ENCODE peak calls at places on chromosomes 4 and X, in five cellular contexts. G is kidney epithelial cell, I is pancreas, W is left lung, P is cardiac fibroblast. X is an unnamed sample.

GRCh38 chr4:6891436-6892170 is 18.0 kb upstream of the TBC1D14 start:
- DNase-seq in P (peak; percentile 45), I (no peak), G (no peak), W (peak; percentile 31), X (no peak)

GRCh38 chrX:104351173-104351769 is 96.5 kb upstream of the ESX1 start:
- DNase-seq in G (peak; percentile 65), I (no peak), P (peak; percentile 90), W (no peak), X (peak; percentile 90)

GRCh38 chr4:7903686-7904085 is 36.0 kb downstream of the AFAP1 start:
- DNase-seq in W (no peak), P (peak; percentile 38), I (no peak), G (no peak), X (no peak)

GRCh38 chr4:41360911-41361830 is 104.4 kb downstream of the UCHL1 start:
- DNase-seq in G (no peak), W (peak; percentile 59), P (peak; percentile 21), I (peak; percentile 43), X (peak; percentile 32)

GRCh38 chr4:20017035-20017434 is 234.7 kb upstream of the SLIT2 start:
- DNase-seq in I (no peak), G (no peak), W (no peak), P (peak; percentile 74), X (no peak)

GRCh38 chr4:40586729-40587128 is 42.9 kb downstream of the RBM47 start:
- DNase-seq in G (no peak), I (no peak), P (no peak), W (peak; percentile 64), X (no peak)

GRCh38 chr4:41124916-41125548 is 89.3 kb downstream of the APBB2 start:
- DNase-seq in G (no peak), I (no peak), P (no peak), W (no peak), X (peak; percentile 75)

GRCh38 chrX:112527903-112528302 is 151.8 kb downstream of the LHFPL1 start:
- DNase-seq in G (no peak), P (no peak), W (no peak), I (no peak), X (no peak)

GRCh38 chrX:64152857-64153256 is 52.7 kb downstream of the AMER1 start:
- DNase-seq in P (no peak), W (no peak), G (no peak), I (no peak), X (peak; percentile 2)

GRCh38 chrX:41084360-41085104 is 713 bp upstream of the USP9X start:
- DNase-seq in I (peak; percentile 99), W (peak; percentile 96), G (peak; percentile 69), P (peak; percentile 95), X (peak; percentile 93)

GRCh38 chr4:102675142-102675541 is 85.6 kb downstream of the MANBA start:
- DNase-seq in G (no peak), I (no peak), W (no peak), P (peak; percentile 38), X (no peak)

GRCh38 chr4:38980903-38981676 is 51.1 kb downstream of the TMEM156 start:
- DNase-seq in W (no peak), P (peak; percentile 92), I (no peak), G (peak; percentile 56), X (peak; percentile 30)

GRCh38 chr4:186740822-186741221 is 17.2 kb upstream of the FAT1 start:
- DNase-seq in P (peak; percentile 78), W (no peak), I (no peak), G (no peak), X (no peak)

GRCh38 chr4:25346913-25347312 is 30.1 kb upstream of the ANAPC4 start:
- DNase-seq in G (no peak), I (no peak), W (no peak), P (no peak), X (no peak)

GRCh38 chrX:50747471-50747900 is 66.5 kb downstream of the SHROOM4 start:
- DNase-seq in G (no peak), P (peak; percentile 38), I (peak; percentile 11), W (no peak), X (peak; percentile 37)

GRCh38 chrX:79570524-79571240 is 203.5 kb upstream of the ITM2A start:
- DNase-seq in G (no peak), P (no peak), W (no peak), I (no peak), X (no peak)

GRCh38 chrX:44093431-44093830 is 120.2 kb upstream of the NDP start:
- DNase-seq in P (no peak), W (no peak), G (no peak), I (no peak), X (no peak)

GRCh38 chrX:131827935-131828334 is 195.2 kb upstream of the STK26 start:
- DNase-seq in P (peak; percentile 43), W (no peak), G (no peak), I (no peak), X (peak; percentile 39)

GRCh38 chrX:17294561-17294960 is 80.4 kb upstream of the NHS start:
- DNase-seq in W (no peak), I (no peak), P (no peak), G (no peak), X (no peak)

GRCh38 chr4:164512124-164512523 is 241.8 kb upstream of the SMIM31 start:
- DNase-seq in I (no peak), G (no peak), P (no peak), W (no peak), X (no peak)

GRCh38 chr4:110196206-110196870 is 2.1 kb downstream of the ELOVL6 start:
- DNase-seq in G (no peak), P (peak; percentile 41), I (peak; percentile 52), W (peak; percentile 73), X (peak; percentile 47)

GRCh38 chrX:107355533-107355932 is 93.9 kb upstream of the FRMPD3 start:
- DNase-seq in P (no peak), W (no peak), I (no peak), G (no peak), X (no peak)

GRCh38 chrX:66200855-66201795 is 37.1 kb downstream of the HEPH start:
- DNase-seq in G (no peak), W (no peak), P (peak; percentile 47), I (no peak), X (peak; percentile 14)

GRCh38 chrX:151722241-151722846 is 6.5 kb downstream of the FATE1 start:
- DNase-seq in G (no peak), P (no peak), W (no peak), I (peak; percentile 52), X (peak; percentile 2)

GRCh38 chr4:24488399-24489164 is 95.8 kb downstream of the DHX15 start:
- DNase-seq in I (peak; percentile 81), W (peak; percentile 68), G (no peak), P (peak; percentile 71), X (peak; percentile 69)

GRCh38 chr4:87103086-87103485 is 117.3 kb downstream of the KLHL8 start:
- DNase-seq in W (no peak), P (no peak), G (no peak), I (no peak), X (no peak)

GRCh38 chr4:126736133-126736518 is 896.6 kb upstream of the INTU start:
- DNase-seq in G (no peak), P (no peak), W (no peak), I (no peak), X (no peak)

GRCh38 chr4:13331827-13332226 is 152.3 kb downstream of the RAB28 start:
- DNase-seq in G (no peak), I (no peak), P (no peak), W (no peak), X (no peak)

GRCh38 chr4:119735136-119735770 is 106.6 kb upstream of the PDE5A start:
- DNase-seq in I (no peak), W (no peak), G (no peak), P (peak; percentile 90), X (peak; percentile 67)

GRCh38 chrX:152635941-152636340 is 1.8 kb upstream of the GABRQ start:
- DNase-seq in P (peak; percentile 70), I (peak; percentile 53), G (no peak), W (no peak), X (peak; percentile 55)

GRCh38 chrX:17014216-17014615 is 67.8 kb downstream of the REPS2 start:
- DNase-seq in G (no peak), I (no peak), P (no peak), W (no peak), X (no peak)

GRCh38 chr4:6732441-6733357 is 16.7 kb downstream of the BLOC1S4 start:
- DNase-seq in W (peak; percentile 71), I (no peak), G (peak; percentile 60), P (peak; percentile 91), X (peak; percentile 87)

GRCh38 chr4:139084425-139085093 is 69.0 kb downstream of the NOCT start:
- DNase-seq in P (no peak), I (no peak), W (no peak), G (no peak), X (no peak)

GRCh38 chr4:102761902-102762301 is 1.1 kb upstream of the MANBA start:
- DNase-seq in I (no peak), G (no peak), P (no peak), W (no peak), X (no peak)

GRCh38 chr4:164396439-164396838 is 357.5 kb upstream of the SMIM31 start:
- DNase-seq in I (no peak), G (no peak), P (no peak), W (no peak), X (peak; percentile 53)

GRCh38 chr4:3615386-3616286 is 83.4 kb upstream of the LRPAP1 start:
- DNase-seq in I (peak; percentile 6), G (no peak), P (no peak), W (no peak), X (no peak)

DNA sequence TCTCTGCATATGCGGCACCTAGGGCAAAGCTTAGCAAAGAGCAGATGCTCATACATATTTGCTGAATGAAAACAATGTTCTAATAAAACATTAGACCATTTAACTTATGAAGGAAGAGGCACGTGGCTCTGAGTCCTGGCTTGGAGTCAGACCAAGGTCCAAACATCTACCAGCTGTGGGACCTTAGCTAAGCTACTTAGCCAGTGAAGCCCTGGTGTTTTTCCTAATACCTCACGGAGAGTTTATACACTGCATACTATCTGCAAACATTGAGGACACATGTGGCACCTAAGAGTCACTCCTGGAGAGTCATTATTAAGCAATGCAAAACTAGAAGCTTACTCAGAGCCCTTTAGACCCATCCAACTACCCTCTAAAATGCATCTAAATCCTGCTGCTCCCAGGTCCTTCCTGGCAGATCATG is 9.0 kb downstream of the PDGFC start:
- DNase-seq in I (no peak), W (no peak), P (peak; percentile 83), G (no peak), X (peak; percentile 67)
- H3K4me3 ChIP-seq in I (no peak overlapping the region), W (no peak overlapping the region), P (no peak overlapping the region), G (no peak overlapping the region), X (no peak overlapping the region)

GRCh38 chr4:52883707-52884669 is 21.9 kb downstream of the RASL11B start:
- DNase-seq in W (no peak), I (no peak), G (no peak), P (no peak), X (peak; percentile 10)
- TF ChIP-seq CTCF in W (no peak), I (no peak), G (no peak), P (no peak), X (no peak)

GRCh38 chr4:93827272-93827947 is 1.1 kb upstream of the ATOH1 start:
- DNase-seq in I (no peak), P (no peak), G (no peak), W (no peak), X (peak; percentile 23)
- H3K4me3 ChIP-seq in I (no peak overlapping the region), P (no peak overlapping the region), G (no peak overlapping the region), W (no peak overlapping the region), X (no peak overlapping the region)

DNA sequence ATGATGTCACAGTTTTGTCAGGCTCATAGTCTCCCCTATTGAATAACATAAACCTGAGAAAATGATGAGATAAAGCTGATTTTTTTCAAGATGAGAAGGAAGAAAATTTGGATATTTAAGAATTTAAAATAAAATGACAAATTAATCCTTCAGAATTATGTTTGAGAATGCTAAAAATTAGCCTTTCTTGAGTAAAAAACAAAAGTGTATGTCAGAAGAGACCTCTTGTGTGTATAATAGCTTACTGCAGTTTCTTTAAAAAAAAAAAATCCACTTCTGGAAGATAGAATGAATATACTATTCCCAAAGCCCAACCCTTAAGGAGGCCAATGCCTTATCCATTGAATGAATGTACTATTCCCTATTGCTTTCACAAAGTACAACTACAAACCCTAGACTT is 281.7 kb downstream of the RAPGEF2 start:
- DNase-seq in W (no peak), G (no peak), P (peak; percentile 27), I (no peak), X (no peak)
- TF ChIP-seq CTCF in W (no peak), G (no peak), P (no peak), I (no peak), X (no peak)

X was measured in epithelial cell of esophagus.